ENCODE peak calls at places on chromosomes 12 and 14, in five cellular contexts. One of them, this sample, is unnamed.
A peak's percentile ranks its signal among the peaks of the same experiment; 100 is the strongest.

GRCh38 chr12:94710933-94711332 is 60.6 kb upstream of the TMCC3 start:
- DNase-seq in anterior cingulate cortex: no peak
- DNase-seq in H7: peak; percentile 56
- DNase-seq in stomach: no peak
- DNase-seq in head of caudate nucleus: peak; percentile 18
- DNase-seq in this sample: peak; percentile 12

GRCh38 chr12:124418156-124418555 is 123.3 kb downstream of the RFLNA start:
- DNase-seq in stomach: no peak
- DNase-seq in anterior cingulate cortex: no peak
- DNase-seq in H7: no peak
- DNase-seq in head of caudate nucleus: no peak
- DNase-seq in this sample: no peak

GRCh38 chr12:7439579-7440505 is 4.1 kb downstream of the CD163L1 start:
- DNase-seq in stomach: no peak
- DNase-seq in anterior cingulate cortex: no peak
- DNase-seq in head of caudate nucleus: peak; percentile 7
- DNase-seq in H7: peak; percentile 83
- DNase-seq in this sample: peak; percentile 17

GRCh38 chr12:11705010-11705409 is 55.5 kb downstream of the ETV6 start:
- DNase-seq in head of caudate nucleus: no peak
- DNase-seq in stomach: no peak
- DNase-seq in H7: no peak
- DNase-seq in anterior cingulate cortex: no peak
- DNase-seq in this sample: no peak

GRCh38 chr14:99619873-99620834 is 16.1 kb upstream of the CCDC85C start:
- DNase-seq in H7: no peak
- DNase-seq in anterior cingulate cortex: no peak
- DNase-seq in head of caudate nucleus: no peak
- DNase-seq in stomach: no peak
- DNase-seq in this sample: no peak

GRCh38 chr12:63893170-63893569 is 48.7 kb downstream of the SRGAP1 start:
- DNase-seq in stomach: no peak
- DNase-seq in anterior cingulate cortex: no peak
- DNase-seq in H7: no peak
- DNase-seq in head of caudate nucleus: no peak
- DNase-seq in this sample: no peak

GRCh38 chr12:71426648-71427047 is 12.9 kb upstream of the LGR5 start:
- DNase-seq in stomach: no peak
- DNase-seq in H7: no peak
- DNase-seq in anterior cingulate cortex: no peak
- DNase-seq in head of caudate nucleus: no peak
- DNase-seq in this sample: no peak

GRCh38 chr12:92634730-92635129 is 68.1 kb upstream of the PLEKHG7 start:
- DNase-seq in head of caudate nucleus: no peak
- DNase-seq in H7: no peak
- DNase-seq in anterior cingulate cortex: no peak
- DNase-seq in stomach: no peak
- DNase-seq in this sample: no peak

GRCh38 chr12:95674631-95675030 is 115.9 kb downstream of the NTN4 start:
- DNase-seq in anterior cingulate cortex: no peak
- DNase-seq in head of caudate nucleus: no peak
- DNase-seq in stomach: no peak
- DNase-seq in H7: no peak
- DNase-seq in this sample: no peak

GRCh38 chr14:85165091-85165490 is 364.9 kb upstream of the FLRT2 start:
- DNase-seq in anterior cingulate cortex: no peak
- DNase-seq in head of caudate nucleus: no peak
- DNase-seq in stomach: no peak
- DNase-seq in H7: no peak
- DNase-seq in this sample: no peak

GRCh38 chr12:120856980-120857379 is 47.2 kb downstream of the SPPL3 start:
- DNase-seq in anterior cingulate cortex: no peak
- DNase-seq in H7: no peak
- DNase-seq in head of caudate nucleus: no peak
- DNase-seq in stomach: no peak
- DNase-seq in this sample: no peak

GRCh38 chr12:46131729-46132128 is 137.1 kb downstream of the SLC38A1 start:
- DNase-seq in head of caudate nucleus: no peak
- DNase-seq in H7: peak; percentile 6
- DNase-seq in anterior cingulate cortex: no peak
- DNase-seq in stomach: no peak
- DNase-seq in this sample: no peak

GRCh38 chr12:95857799-95858198 is 953 bp upstream of the SNRPF start:
- DNase-seq in head of caudate nucleus: no peak
- DNase-seq in anterior cingulate cortex: no peak
- DNase-seq in H7: peak; percentile 26
- DNase-seq in stomach: no peak
- DNase-seq in this sample: no peak

GRCh38 chr12:77865178-77865577 is 34.5 kb downstream of the NAV3 start:
- DNase-seq in head of caudate nucleus: no peak
- DNase-seq in H7: no peak
- DNase-seq in anterior cingulate cortex: no peak
- DNase-seq in stomach: no peak
- DNase-seq in this sample: no peak

GRCh38 chr12:107748472-107748871 is 12.5 kb downstream of the PRDM4 start:
- DNase-seq in H7: no peak
- DNase-seq in head of caudate nucleus: no peak
- DNase-seq in anterior cingulate cortex: no peak
- DNase-seq in stomach: no peak
- DNase-seq in this sample: no peak

GRCh38 chr14:97978336-97978735 is 1181.2 kb downstream of the VRK1 start:
- DNase-seq in H7: peak; percentile 85
- DNase-seq in anterior cingulate cortex: peak; percentile 37
- DNase-seq in stomach: peak; percentile 69
- DNase-seq in head of caudate nucleus: peak; percentile 85
- DNase-seq in this sample: peak; percentile 75

GRCh38 chr12:106903241-106903950 is 52.3 kb upstream of the TMEM263 start:
- DNase-seq in anterior cingulate cortex: no peak
- DNase-seq in H7: peak; percentile 95
- DNase-seq in head of caudate nucleus: peak; percentile 43
- DNase-seq in stomach: peak; percentile 89
- DNase-seq in this sample: peak; percentile 62

GRCh38 chr14:102424520-102424919 is 61.8 kb downstream of the TECPR2 start:
- DNase-seq in H7: no peak
- DNase-seq in anterior cingulate cortex: no peak
- DNase-seq in stomach: no peak
- DNase-seq in head of caudate nucleus: no peak
- DNase-seq in this sample: no peak

GRCh38 chr14:96901227-96901626 is 104.0 kb downstream of the VRK1 start:
- DNase-seq in H7: no peak
- DNase-seq in stomach: no peak
- DNase-seq in anterior cingulate cortex: no peak
- DNase-seq in head of caudate nucleus: no peak
- DNase-seq in this sample: no peak

GRCh38 chr12:104519190-104519857 is 62.6 kb downstream of the CHST11 start:
- DNase-seq in H7: no peak
- DNase-seq in stomach: no peak
- DNase-seq in head of caudate nucleus: no peak
- DNase-seq in anterior cingulate cortex: no peak
- DNase-seq in this sample: peak; percentile 57

GRCh38 chr12:109115758-109116610 is at the start of gene ACACB:
- DNase-seq in H7: no peak
- DNase-seq in anterior cingulate cortex: no peak
- DNase-seq in stomach: peak; percentile 86
- DNase-seq in head of caudate nucleus: peak; percentile 73
- DNase-seq in this sample: no peak

GRCh38 chr12:88325828-88326214 is 183.7 kb downstream of the TMTC3 start:
- DNase-seq in H7: no peak
- DNase-seq in head of caudate nucleus: no peak
- DNase-seq in stomach: no peak
- DNase-seq in anterior cingulate cortex: no peak
- DNase-seq in this sample: no peak

GRCh38 chr12:57717131-57717530 is 21.4 kb downstream of the AGAP2 start:
- DNase-seq in H7: no peak
- DNase-seq in stomach: no peak
- DNase-seq in head of caudate nucleus: no peak
- DNase-seq in anterior cingulate cortex: no peak
- DNase-seq in this sample: no peak

GRCh38 chr14:32408018-32408417 is 78.9 kb downstream of the AKAP6 start:
- DNase-seq in H7: no peak
- DNase-seq in head of caudate nucleus: peak; percentile 73
- DNase-seq in stomach: peak; percentile 26
- DNase-seq in anterior cingulate cortex: no peak
- DNase-seq in this sample: no peak

GRCh38 chr12:94134226-94134795 is 14.1 kb upstream of the PLXNC1 start:
- DNase-seq in H7: peak; percentile 55
- DNase-seq in stomach: no peak
- DNase-seq in anterior cingulate cortex: no peak
- DNase-seq in head of caudate nucleus: peak; percentile 17
- DNase-seq in this sample: no peak